ENCODE peak calls at places on chromosomes 7 and 10, in six cellular contexts. A, R, Q, L, N and M are unnamed samples.

GRCh38 chr7:54839538-54840213 is 80.7 kb upstream of the SEC61G start:
- DNase-seq in A (no peak), R (peak; percentile 49), Q (peak; percentile 77), L (peak; percentile 60), N (peak; percentile 81), M (peak; percentile 85)

GRCh38 chr10:18216482-18216881 is 76.3 kb downstream of the CACNB2 start:
- DNase-seq in A (no peak), R (peak; percentile 60), Q (no peak), L (no peak), N (no peak), M (no peak)

GRCh38 chr10:78742730-78743615 is 325.8 kb upstream of the ZMIZ1 start:
- DNase-seq in A (no peak), R (no peak), Q (no peak), L (no peak), N (peak; percentile 25), M (peak; percentile 89)

GRCh38 chr7:14936530-14936929 is 34.0 kb upstream of the DGKB start:
- DNase-seq in A (no peak), R (peak; percentile 69), Q (no peak), L (no peak), N (no peak), M (peak; percentile 50)

GRCh38 chr10:112539340-112539739 is 92.3 kb downstream of the VTI1A start:
- DNase-seq in A (no peak), R (no peak), Q (no peak), L (peak; percentile 5), N (no peak), M (no peak)

GRCh38 chr7:151412318-151412717 is 2.5 kb upstream of the WDR86 start:
- DNase-seq in A (no peak), R (no peak), Q (no peak), L (no peak), N (no peak), M (no peak)

GRCh38 chr7:151038951-151039849 is 9.1 kb upstream of the ASIC3 start:
- DNase-seq in A (no peak), R (peak; percentile 92), Q (peak; percentile 71), L (no peak), N (no peak), M (peak; percentile 87)

GRCh38 chr7:2191026-2191425 is 41.7 kb downstream of the MAD1L1 start:
- DNase-seq in A (peak; percentile 64), R (no peak), Q (no peak), L (no peak), N (no peak), M (no peak)

GRCh38 chr10:79608505-79609375 is 2.0 kb upstream of the SFTPA1 start:
- DNase-seq in A (no peak), R (peak; percentile 30), Q (no peak), L (no peak), N (peak; percentile 70), M (peak; percentile 45)

GRCh38 chr7:77910124-77910523 is 111.6 kb downstream of the PHTF2 start:
- DNase-seq in A (no peak), R (no peak), Q (no peak), L (no peak), N (no peak), M (no peak)

GRCh38 chr7:81162771-81163525 is 244.1 kb upstream of the SEMA3C start:
- DNase-seq in A (no peak), R (peak; percentile 27), Q (no peak), L (no peak), N (no peak), M (no peak)

GRCh38 chr7:25116621-25117020 is 8.4 kb downstream of the CYCS start:
- DNase-seq in A (no peak), R (no peak), Q (no peak), L (no peak), N (no peak), M (no peak)

GRCh38 chr10:18223898-18224297 is 83.7 kb downstream of the CACNB2 start:
- DNase-seq in A (no peak), R (no peak), Q (no peak), L (no peak), N (no peak), M (no peak)

GRCh38 chr7:152312316-152312715 is 123.5 kb downstream of the KMT2C start:
- DNase-seq in A (no peak), R (peak; percentile 62), Q (no peak), L (no peak), N (no peak), M (no peak)

GRCh38 chr10:47239211-47239610 is 60.8 kb upstream of the GDF10 start:
- DNase-seq in A (no peak), R (no peak), Q (no peak), L (no peak), N (no peak), M (no peak)

GRCh38 chr10:11901036-11901301 is 77.8 kb downstream of the PROSER2 start:
- DNase-seq in A (no peak), R (no peak), Q (peak; percentile 38), L (no peak), N (no peak), M (no peak)

GRCh38 chr7:140403878-140404564 is at the start of gene RAB19:
- DNase-seq in A (peak; percentile 63), R (no peak), Q (peak; percentile 74), L (no peak), N (peak; percentile 30), M (peak; percentile 60)

GRCh38 chr10:79347894-79348639 is 798 bp downstream of the PPIF start:
- DNase-seq in A (no peak), R (peak; percentile 72), Q (peak; percentile 85), L (no peak), N (no peak), M (peak; percentile 87)

GRCh38 chr7:48078470-48078869 is 10.6 kb upstream of the UPP1 start:
- DNase-seq in A (no peak), R (no peak), Q (no peak), L (no peak), N (no peak), M (no peak)

GRCh38 chr10:55263327-55263726 is 462.3 kb upstream of the PCDH15 start:
- DNase-seq in A (no peak), R (no peak), Q (no peak), L (no peak), N (no peak), M (no peak)

GRCh38 chr7:5629941-5630340 is 151.5 kb downstream of the RNF216 start:
- DNase-seq in A (no peak), R (peak; percentile 57), Q (no peak), L (no peak), N (no peak), M (no peak)

GRCh38 chr7:148983220-148984146 is 44.8 kb downstream of the PDIA4 start:
- DNase-seq in A (peak; percentile 87), R (peak; percentile 88), Q (no peak), L (peak; percentile 76), N (peak; percentile 75), M (no peak)